ENCODE peak calls at places on chromosomes 16 and 17, in eight cellular contexts. I is thoracic aorta, C is GM23338, B is adrenal gland, Q is tibial artery, N is aorta, X is neuronal stem cell, O is kidney epithelial cell. R is an unnamed sample. For H3K36me3, the result is how much of the 10 kb centered on the place peaks cover.

GRCh38 chr17:39787743-39788484 is 50.2 kb downstream of the GRB7 start:
- DNase-seq in X (no peak), N (no peak), Q (no peak), I (no peak), O (no peak), B (no peak), C (peak), R (no peak)

GRCh38 chr17:14303343-14304221 is 2.7 kb downstream of the HS3ST3B1 start:
- DNase-seq in B (no peak), O (no peak), C (peak), X (no peak), I (no peak), Q (no peak), N (no peak), R (peak)

GRCh38 chr17:38674013-38674748 is 576 bp downstream of the EPOP start:
- DNase-seq in Q (no peak), O (no peak), B (no peak), N (no peak), X (no peak), C (peak), I (no peak), R (peak)

GRCh38 chr17:28145348-28145747 is 102.9 kb downstream of the NLK start:
- DNase-seq in N (no peak), C (no peak), Q (no peak), X (no peak), B (no peak), I (no peak), O (no peak), R (no peak)

GRCh38 chr16:50213939-50214519 is 52.3 kb upstream of the ADCY7 start:
- DNase-seq in N (no peak), X (peak), B (no peak), Q (no peak), I (no peak), O (no peak), C (peak), R (no peak)

GRCh38 chr16:85550422-85551318 is 62.5 kb upstream of the GSE1 start:
- DNase-seq in N (no peak), I (no peak), X (no peak), B (no peak), C (no peak), Q (no peak), O (no peak), R (no peak)

GRCh38 chr16:69937465-69937951 is 13.6 kb upstream of the CLEC18A start:
- DNase-seq in C (peak), Q (peak), X (no peak), N (peak), O (no peak), I (no peak), B (peak), R (no peak)

GRCh38 chr17:50181155-50181554 is 15.3 kb downstream of the SGCA start:
- DNase-seq in O (no peak), Q (no peak), N (peak), X (no peak), I (no peak), C (no peak), B (no peak), R (no peak)

GRCh38 chr16:11762431-11762830 is 19.8 kb upstream of the TXNDC11 start:
- DNase-seq in Q (no peak), C (no peak), X (no peak), B (no peak), N (no peak), I (no peak), O (no peak), R (no peak)

GRCh38 chr16:8937803-8938202 is 25.9 kb downstream of the USP7 start:
- DNase-seq in B (no peak), Q (no peak), I (no peak), C (no peak), N (no peak), X (no peak), O (no peak), R (no peak)

GRCh38 chr16:86578499-86579267 is at the start of gene FOXL1:
- DNase-seq in I (no peak), B (no peak), N (peak), C (peak), O (no peak), X (no peak), Q (peak), R (no peak)

GRCh38 chr16:19085679-19086200 is 18.3 kb downstream of the COQ7 start:
- DNase-seq in B (peak), C (no peak), N (no peak), O (no peak), X (no peak), I (no peak), Q (no peak), R (no peak)

GRCh38 chr17:17226451-17227265 is 10.3 kb downstream of the FLCN start:
- DNase-seq in N (no peak), X (no peak), I (no peak), Q (no peak), C (no peak), O (no peak), B (no peak), R (no peak)
- H3K36me3 ChIP-seq in N (under half), X (half or more), I (half or more), Q (half or more), C (under half), O (under half), B (under half), R (half or more)

DNA sequence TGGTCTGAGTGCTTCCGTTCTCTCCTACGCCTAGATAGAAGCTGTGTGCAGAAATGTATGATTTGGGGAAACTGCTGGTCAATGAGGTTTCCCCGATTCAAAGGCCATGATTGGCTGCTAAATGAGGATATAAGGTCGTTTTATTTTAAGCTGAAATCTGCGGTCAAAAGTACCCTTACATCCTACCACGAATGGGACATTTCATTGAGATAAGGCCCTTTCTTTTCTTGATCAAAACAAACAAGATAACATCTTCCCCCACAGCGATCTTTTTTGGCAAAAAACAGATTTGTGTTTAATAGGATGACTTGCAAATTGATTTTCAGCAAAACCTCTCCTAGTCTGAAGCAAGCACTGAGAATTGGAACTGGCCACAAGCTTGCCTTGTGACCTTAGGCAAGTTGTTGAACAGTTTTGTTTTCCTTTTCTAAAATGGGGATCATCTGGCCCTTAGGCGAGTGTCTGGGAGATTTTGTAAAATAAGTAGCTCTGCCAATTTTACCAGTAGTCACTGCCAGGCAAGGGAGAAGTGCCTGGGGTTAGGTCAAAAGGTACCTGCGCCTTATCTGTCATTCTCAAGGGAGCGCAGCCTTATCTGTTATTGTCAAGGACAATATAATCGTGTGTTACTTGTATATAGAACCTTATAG is 635 bp downstream of the SCPEP1 start:
- DNase-seq in X (no peak), N (no peak), I (no peak), B (peak), Q (no peak), C (no peak), O (no peak), R (no peak)
- H3K4me3 ChIP-seq in X (peak), N (peak), I (peak), B (peak), Q (peak), C (peak), O (peak), R (peak)

GRCh38 chr17:65173284-65173793 is 36.2 kb downstream of the RGS9 start:
- DNase-seq in X (no peak), B (peak), C (peak), O (peak), N (peak), I (no peak), Q (no peak), R (no peak)
- H3K36me3 ChIP-seq in X (under half), B (under half), C (under half), O (under half), N (under half), I (under half), Q (under half), R (under half)

DNA sequence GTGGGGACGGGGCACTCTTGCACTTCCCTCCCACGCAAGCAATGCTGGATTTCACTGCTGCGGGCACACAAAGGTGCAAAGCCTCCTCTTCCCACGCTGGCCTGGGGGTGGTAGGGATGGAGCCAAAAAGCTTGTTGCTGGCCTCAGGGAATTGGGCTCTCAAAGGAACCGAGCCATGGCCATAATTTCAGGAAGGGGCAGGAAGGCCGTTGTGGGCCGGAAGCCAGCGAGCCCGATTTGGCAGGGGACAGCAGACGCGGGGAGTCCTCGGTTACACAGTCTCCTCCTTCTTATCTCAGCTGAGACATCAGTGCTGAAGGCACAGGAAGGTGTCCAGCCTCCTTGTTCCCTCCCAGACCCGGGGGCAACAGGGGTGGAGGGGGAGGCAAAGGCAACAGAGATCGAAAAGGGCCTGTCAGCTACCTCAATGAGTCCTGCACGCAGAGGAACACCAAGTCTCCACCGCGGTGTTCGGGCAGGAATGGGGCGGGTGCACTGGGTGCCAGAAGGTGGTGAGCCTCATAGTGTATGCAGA is 59.5 kb downstream of the SLFN11 start:
- DNase-seq in Q (peak), X (no peak), B (peak), N (peak), O (no peak), I (no peak), C (peak), R (peak)
- H3K4me3 ChIP-seq in Q (peak), X (no peak), B (no peak), N (no peak), O (no peak), I (peak), C (peak), R (peak)

DNA sequence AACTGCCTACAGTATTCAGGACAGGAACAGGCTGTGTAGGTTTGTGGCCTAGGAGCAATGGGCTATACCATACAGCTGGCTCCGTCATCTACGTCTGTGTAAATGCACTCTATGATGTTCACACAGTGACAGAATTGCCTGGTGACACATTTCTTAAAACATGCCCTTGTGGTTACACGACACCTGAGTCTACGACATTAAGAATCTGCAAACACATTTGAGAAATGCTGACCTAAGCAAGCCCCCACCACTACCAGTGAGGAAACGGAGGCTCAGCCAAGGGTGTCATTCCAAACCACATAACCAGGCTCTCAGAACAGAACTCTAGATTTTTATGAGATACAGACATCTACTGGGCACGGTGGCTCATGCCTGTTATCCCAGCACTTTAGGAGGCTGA is 23.5 kb downstream of the USP36 start:
- DNase-seq in X (no peak), Q (no peak), I (no peak), O (no peak), C (no peak), N (no peak), B (no peak), R (no peak)
- H3K36me3 ChIP-seq in X (half or more), Q (half or more), I (half or more), O (under half), C (half or more), N (under half), B (under half), R (half or more)

DNA sequence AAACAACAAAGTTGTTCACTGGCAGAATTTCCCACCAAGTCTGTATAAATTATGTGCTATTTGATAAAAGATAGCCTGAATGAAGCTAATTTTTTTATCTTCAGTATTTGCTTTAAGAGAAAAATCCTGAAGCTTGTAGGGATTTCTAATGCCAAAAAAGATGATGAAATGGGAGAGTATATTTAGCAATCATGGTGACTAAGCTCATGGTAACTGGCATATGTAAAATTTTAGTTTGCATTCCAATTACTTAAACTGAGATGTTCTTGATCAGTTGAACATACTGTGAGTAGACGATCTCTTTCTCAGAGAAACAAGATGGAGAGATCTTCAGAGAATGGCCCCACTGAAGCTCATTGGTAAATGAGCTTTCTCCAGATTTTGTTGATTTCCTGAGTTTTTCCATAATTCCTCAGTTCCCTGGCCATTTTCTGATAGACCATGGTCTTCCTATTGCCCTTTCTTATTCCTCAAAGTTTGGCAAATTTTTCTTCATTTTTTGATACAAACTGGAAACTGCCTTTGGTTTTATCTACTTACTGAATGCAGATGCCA is 68.5 kb upstream of the ALOX12 start:
- DNase-seq in B (no peak), I (no peak), C (no peak), N (no peak), O (no peak), X (no peak), Q (no peak), R (no peak)
- H3K4me3 ChIP-seq in B (no peak), I (no peak), C (no peak), N (no peak), O (no peak), X (no peak), Q (no peak), R (no peak)